ENCODE peak calls at places on chromosomes 1 and 21, in nine cellular contexts. One of them, this sample, is unnamed.

GRCh38 chr1:22832414-22832786 is 121.8 kb downstream of the EPHB2 start:
- DNase-seq in neural crest cell: no peak
- DNase-seq in astrocyte: peak
- DNase-seq in activated naive CD4-positive, alpha-beta T cell treated with anti-CD3 and anti-CD28 coated beads for 36 hours: no peak
- DNase-seq in adrenal gland: no peak
- DNase-seq in lung: no peak
- DNase-seq in testis: no peak
- DNase-seq in stimulated activated naive B cell treated with anti-CD40 and anti-IgM and Interleukin-4, amounts not matched to agents 10 μg/mL and 1 μg/mL and 100 μg/mL, for 72 hours: no peak
- DNase-seq in AML-193: no peak
- DNase-seq in this sample: no peak

GRCh38 chr1:27332536-27333281 is 9.1 kb upstream of the SYTL1 start:
- DNase-seq in neural crest cell: peak
- DNase-seq in astrocyte: no peak
- DNase-seq in activated naive CD4-positive, alpha-beta T cell treated with anti-CD3 and anti-CD28 coated beads for 36 hours: peak
- DNase-seq in adrenal gland: no peak
- DNase-seq in lung: peak
- DNase-seq in testis: peak
- DNase-seq in stimulated activated naive B cell treated with anti-CD40 and anti-IgM and Interleukin-4, amounts not matched to agents 10 μg/mL and 1 μg/mL and 100 μg/mL, for 72 hours: no peak
- DNase-seq in AML-193: peak
- DNase-seq in this sample: no peak

GRCh38 chr1:16038620-16038912 is 5.0 kb upstream of the CLCNKB start:
- DNase-seq in neural crest cell: no peak
- DNase-seq in astrocyte: no peak
- DNase-seq in activated naive CD4-positive, alpha-beta T cell treated with anti-CD3 and anti-CD28 coated beads for 36 hours: no peak
- DNase-seq in adrenal gland: no peak
- DNase-seq in lung: no peak
- DNase-seq in testis: no peak
- DNase-seq in stimulated activated naive B cell treated with anti-CD40 and anti-IgM and Interleukin-4, amounts not matched to agents 10 μg/mL and 1 μg/mL and 100 μg/mL, for 72 hours: no peak
- DNase-seq in AML-193: no peak
- DNase-seq in this sample: no peak

GRCh38 chr1:90709535-90709934 is 7.6 kb downstream of the BARHL2 start:
- DNase-seq in neural crest cell: no peak
- DNase-seq in astrocyte: no peak
- DNase-seq in activated naive CD4-positive, alpha-beta T cell treated with anti-CD3 and anti-CD28 coated beads for 36 hours: no peak
- DNase-seq in adrenal gland: no peak
- DNase-seq in lung: no peak
- DNase-seq in testis: no peak
- DNase-seq in stimulated activated naive B cell treated with anti-CD40 and anti-IgM and Interleukin-4, amounts not matched to agents 10 μg/mL and 1 μg/mL and 100 μg/mL, for 72 hours: no peak
- DNase-seq in AML-193: no peak
- DNase-seq in this sample: no peak

GRCh38 chr21:43297989-43298388 is 128.9 kb downstream of the SIK1 start:
- DNase-seq in neural crest cell: no peak
- DNase-seq in astrocyte: no peak
- DNase-seq in activated naive CD4-positive, alpha-beta T cell treated with anti-CD3 and anti-CD28 coated beads for 36 hours: no peak
- DNase-seq in adrenal gland: no peak
- DNase-seq in lung: no peak
- DNase-seq in testis: no peak
- DNase-seq in stimulated activated naive B cell treated with anti-CD40 and anti-IgM and Interleukin-4, amounts not matched to agents 10 μg/mL and 1 μg/mL and 100 μg/mL, for 72 hours: no peak
- DNase-seq in AML-193: no peak
- DNase-seq in this sample: no peak

GRCh38 chr1:169529068-169529642 is 43.4 kb upstream of the SLC19A2 start:
- DNase-seq in neural crest cell: no peak
- DNase-seq in astrocyte: peak
- DNase-seq in activated naive CD4-positive, alpha-beta T cell treated with anti-CD3 and anti-CD28 coated beads for 36 hours: no peak
- DNase-seq in adrenal gland: no peak
- DNase-seq in lung: peak
- DNase-seq in testis: no peak
- DNase-seq in stimulated activated naive B cell treated with anti-CD40 and anti-IgM and Interleukin-4, amounts not matched to agents 10 μg/mL and 1 μg/mL and 100 μg/mL, for 72 hours: no peak
- DNase-seq in AML-193: no peak
- DNase-seq in this sample: no peak

GRCh38 chr1:103529746-103530145 is 4.2 kb downstream of the RNPC3 start:
- DNase-seq in neural crest cell: no peak
- DNase-seq in astrocyte: peak
- DNase-seq in activated naive CD4-positive, alpha-beta T cell treated with anti-CD3 and anti-CD28 coated beads for 36 hours: peak
- DNase-seq in adrenal gland: peak
- DNase-seq in lung: no peak
- DNase-seq in testis: no peak
- DNase-seq in stimulated activated naive B cell treated with anti-CD40 and anti-IgM and Interleukin-4, amounts not matched to agents 10 μg/mL and 1 μg/mL and 100 μg/mL, for 72 hours: no peak
- DNase-seq in AML-193: no peak
- DNase-seq in this sample: no peak

GRCh38 chr1:209831615-209832014 is 3.8 kb downstream of the UTP25 start:
- DNase-seq in neural crest cell: no peak
- DNase-seq in astrocyte: peak
- DNase-seq in activated naive CD4-positive, alpha-beta T cell treated with anti-CD3 and anti-CD28 coated beads for 36 hours: no peak
- DNase-seq in adrenal gland: no peak
- DNase-seq in lung: no peak
- DNase-seq in testis: no peak
- DNase-seq in stimulated activated naive B cell treated with anti-CD40 and anti-IgM and Interleukin-4, amounts not matched to agents 10 μg/mL and 1 μg/mL and 100 μg/mL, for 72 hours: no peak
- DNase-seq in AML-193: no peak
- DNase-seq in this sample: no peak

GRCh38 chr1:47449702-47450552 is 12.1 kb downstream of the FOXD2 start:
- DNase-seq in neural crest cell: no peak
- DNase-seq in astrocyte: no peak
- DNase-seq in activated naive CD4-positive, alpha-beta T cell treated with anti-CD3 and anti-CD28 coated beads for 36 hours: peak
- DNase-seq in adrenal gland: peak
- DNase-seq in lung: peak
- DNase-seq in testis: peak
- DNase-seq in stimulated activated naive B cell treated with anti-CD40 and anti-IgM and Interleukin-4, amounts not matched to agents 10 μg/mL and 1 μg/mL and 100 μg/mL, for 72 hours: no peak
- DNase-seq in AML-193: no peak
- DNase-seq in this sample: no peak

GRCh38 chr1:246794261-246795093 is 70.3 kb downstream of the SCCPDH start:
- DNase-seq in neural crest cell: no peak
- DNase-seq in astrocyte: no peak
- DNase-seq in activated naive CD4-positive, alpha-beta T cell treated with anti-CD3 and anti-CD28 coated beads for 36 hours: no peak
- DNase-seq in adrenal gland: no peak
- DNase-seq in lung: no peak
- DNase-seq in testis: no peak
- DNase-seq in stimulated activated naive B cell treated with anti-CD40 and anti-IgM and Interleukin-4, amounts not matched to agents 10 μg/mL and 1 μg/mL and 100 μg/mL, for 72 hours: no peak
- DNase-seq in AML-193: no peak
- DNase-seq in this sample: peak

GRCh38 chr1:224510880-224511645 is 76.5 kb upstream of the WDR26 start:
- DNase-seq in neural crest cell: no peak
- DNase-seq in astrocyte: peak
- DNase-seq in activated naive CD4-positive, alpha-beta T cell treated with anti-CD3 and anti-CD28 coated beads for 36 hours: no peak
- DNase-seq in adrenal gland: no peak
- DNase-seq in lung: no peak
- DNase-seq in testis: no peak
- DNase-seq in stimulated activated naive B cell treated with anti-CD40 and anti-IgM and Interleukin-4, amounts not matched to agents 10 μg/mL and 1 μg/mL and 100 μg/mL, for 72 hours: no peak
- DNase-seq in AML-193: no peak
- DNase-seq in this sample: peak

GRCh38 chr1:147077936-147078605 is 94.2 kb downstream of the PRKAB2 start:
- DNase-seq in neural crest cell: no peak
- DNase-seq in astrocyte: no peak
- DNase-seq in activated naive CD4-positive, alpha-beta T cell treated with anti-CD3 and anti-CD28 coated beads for 36 hours: no peak
- DNase-seq in adrenal gland: no peak
- DNase-seq in lung: no peak
- DNase-seq in testis: no peak
- DNase-seq in stimulated activated naive B cell treated with anti-CD40 and anti-IgM and Interleukin-4, amounts not matched to agents 10 μg/mL and 1 μg/mL and 100 μg/mL, for 72 hours: no peak
- DNase-seq in AML-193: no peak
- DNase-seq in this sample: no peak

GRCh38 chr1:42931911-42932422 is 26.7 kb downstream of the SLC2A1 start:
- DNase-seq in neural crest cell: no peak
- DNase-seq in astrocyte: no peak
- DNase-seq in activated naive CD4-positive, alpha-beta T cell treated with anti-CD3 and anti-CD28 coated beads for 36 hours: peak
- DNase-seq in adrenal gland: peak
- DNase-seq in lung: peak
- DNase-seq in testis: no peak
- DNase-seq in stimulated activated naive B cell treated with anti-CD40 and anti-IgM and Interleukin-4, amounts not matched to agents 10 μg/mL and 1 μg/mL and 100 μg/mL, for 72 hours: peak
- DNase-seq in AML-193: peak
- DNase-seq in this sample: peak

GRCh38 chr1:234613128-234613875 is 3.3 kb upstream of the IRF2BP2 start:
- DNase-seq in neural crest cell: no peak
- DNase-seq in astrocyte: peak
- DNase-seq in activated naive CD4-positive, alpha-beta T cell treated with anti-CD3 and anti-CD28 coated beads for 36 hours: no peak
- DNase-seq in adrenal gland: no peak
- DNase-seq in lung: no peak
- DNase-seq in testis: no peak
- DNase-seq in stimulated activated naive B cell treated with anti-CD40 and anti-IgM and Interleukin-4, amounts not matched to agents 10 μg/mL and 1 μg/mL and 100 μg/mL, for 72 hours: no peak
- DNase-seq in AML-193: peak
- DNase-seq in this sample: peak

GRCh38 chr21:17550671-17551308 is 37.9 kb downstream of the CXADR start:
- DNase-seq in neural crest cell: no peak
- DNase-seq in astrocyte: no peak
- DNase-seq in activated naive CD4-positive, alpha-beta T cell treated with anti-CD3 and anti-CD28 coated beads for 36 hours: peak
- DNase-seq in adrenal gland: no peak
- DNase-seq in lung: no peak
- DNase-seq in testis: no peak
- DNase-seq in stimulated activated naive B cell treated with anti-CD40 and anti-IgM and Interleukin-4, amounts not matched to agents 10 μg/mL and 1 μg/mL and 100 μg/mL, for 72 hours: no peak
- DNase-seq in AML-193: no peak
- DNase-seq in this sample: peak

GRCh38 chr1:186483561-186483960 is 22.6 kb upstream of the PDC start:
- DNase-seq in neural crest cell: no peak
- DNase-seq in astrocyte: no peak
- DNase-seq in activated naive CD4-positive, alpha-beta T cell treated with anti-CD3 and anti-CD28 coated beads for 36 hours: no peak
- DNase-seq in adrenal gland: no peak
- DNase-seq in lung: no peak
- DNase-seq in testis: no peak
- DNase-seq in stimulated activated naive B cell treated with anti-CD40 and anti-IgM and Interleukin-4, amounts not matched to agents 10 μg/mL and 1 μg/mL and 100 μg/mL, for 72 hours: no peak
- DNase-seq in AML-193: no peak
- DNase-seq in this sample: no peak

GRCh38 chr1:51284487-51284954 is 45.8 kb downstream of the TTC39A start:
- DNase-seq in neural crest cell: no peak
- DNase-seq in astrocyte: peak
- DNase-seq in activated naive CD4-positive, alpha-beta T cell treated with anti-CD3 and anti-CD28 coated beads for 36 hours: no peak
- DNase-seq in adrenal gland: peak
- DNase-seq in lung: peak
- DNase-seq in testis: peak
- DNase-seq in stimulated activated naive B cell treated with anti-CD40 and anti-IgM and Interleukin-4, amounts not matched to agents 10 μg/mL and 1 μg/mL and 100 μg/mL, for 72 hours: no peak
- DNase-seq in AML-193: peak
- DNase-seq in this sample: peak

GRCh38 chr1:8435569-8436071 is 117.7 kb downstream of the SLC45A1 start:
- DNase-seq in neural crest cell: no peak
- DNase-seq in astrocyte: no peak
- DNase-seq in activated naive CD4-positive, alpha-beta T cell treated with anti-CD3 and anti-CD28 coated beads for 36 hours: no peak
- DNase-seq in adrenal gland: no peak
- DNase-seq in lung: no peak
- DNase-seq in testis: no peak
- DNase-seq in stimulated activated naive B cell treated with anti-CD40 and anti-IgM and Interleukin-4, amounts not matched to agents 10 μg/mL and 1 μg/mL and 100 μg/mL, for 72 hours: no peak
- DNase-seq in AML-193: no peak
- DNase-seq in this sample: no peak

GRCh38 chr1:221162352-221162751 is 283.1 kb downstream of the HLX start:
- DNase-seq in neural crest cell: no peak
- DNase-seq in astrocyte: no peak
- DNase-seq in activated naive CD4-positive, alpha-beta T cell treated with anti-CD3 and anti-CD28 coated beads for 36 hours: no peak
- DNase-seq in adrenal gland: no peak
- DNase-seq in lung: no peak
- DNase-seq in testis: no peak
- DNase-seq in stimulated activated naive B cell treated with anti-CD40 and anti-IgM and Interleukin-4, amounts not matched to agents 10 μg/mL and 1 μg/mL and 100 μg/mL, for 72 hours: no peak
- DNase-seq in AML-193: no peak
- DNase-seq in this sample: no peak

GRCh38 chr21:41381731-41382130 is 19.9 kb downstream of the MX2 start:
- DNase-seq in neural crest cell: no peak
- DNase-seq in astrocyte: no peak
- DNase-seq in activated naive CD4-positive, alpha-beta T cell treated with anti-CD3 and anti-CD28 coated beads for 36 hours: no peak
- DNase-seq in adrenal gland: no peak
- DNase-seq in lung: no peak
- DNase-seq in testis: no peak
- DNase-seq in stimulated activated naive B cell treated with anti-CD40 and anti-IgM and Interleukin-4, amounts not matched to agents 10 μg/mL and 1 μg/mL and 100 μg/mL, for 72 hours: no peak
- DNase-seq in AML-193: no peak
- DNase-seq in this sample: no peak

GRCh38 chr21:33824156-33824941 is 91.3 kb downstream of the ATP5PO start:
- DNase-seq in neural crest cell: no peak
- DNase-seq in astrocyte: peak
- DNase-seq in activated naive CD4-positive, alpha-beta T cell treated with anti-CD3 and anti-CD28 coated beads for 36 hours: no peak
- DNase-seq in adrenal gland: no peak
- DNase-seq in lung: no peak
- DNase-seq in testis: no peak
- DNase-seq in stimulated activated naive B cell treated with anti-CD40 and anti-IgM and Interleukin-4, amounts not matched to agents 10 μg/mL and 1 μg/mL and 100 μg/mL, for 72 hours: no peak
- DNase-seq in AML-193: no peak
- DNase-seq in this sample: no peak

GRCh38 chr1:1901641-1902294 is 10.9 kb upstream of the GNB1 start:
- DNase-seq in neural crest cell: no peak
- DNase-seq in astrocyte: no peak
- DNase-seq in activated naive CD4-positive, alpha-beta T cell treated with anti-CD3 and anti-CD28 coated beads for 36 hours: no peak
- DNase-seq in adrenal gland: no peak
- DNase-seq in lung: no peak
- DNase-seq in testis: no peak
- DNase-seq in stimulated activated naive B cell treated with anti-CD40 and anti-IgM and Interleukin-4, amounts not matched to agents 10 μg/mL and 1 μg/mL and 100 μg/mL, for 72 hours: no peak
- DNase-seq in AML-193: no peak
- DNase-seq in this sample: no peak

GRCh38 chr1:66266350-66266749 is 267.6 kb upstream of the SGIP1 start:
- DNase-seq in neural crest cell: no peak
- DNase-seq in astrocyte: no peak
- DNase-seq in activated naive CD4-positive, alpha-beta T cell treated with anti-CD3 and anti-CD28 coated beads for 36 hours: no peak
- DNase-seq in adrenal gland: no peak
- DNase-seq in lung: no peak
- DNase-seq in testis: no peak
- DNase-seq in stimulated activated naive B cell treated with anti-CD40 and anti-IgM and Interleukin-4, amounts not matched to agents 10 μg/mL and 1 μg/mL and 100 μg/mL, for 72 hours: no peak
- DNase-seq in AML-193: no peak
- DNase-seq in this sample: no peak

GRCh38 chr1:110235181-110235838 is 25.2 kb downstream of the KCNC4 start:
- DNase-seq in neural crest cell: no peak
- DNase-seq in astrocyte: no peak
- DNase-seq in activated naive CD4-positive, alpha-beta T cell treated with anti-CD3 and anti-CD28 coated beads for 36 hours: no peak
- DNase-seq in adrenal gland: no peak
- DNase-seq in lung: no peak
- DNase-seq in testis: peak
- DNase-seq in stimulated activated naive B cell treated with anti-CD40 and anti-IgM and Interleukin-4, amounts not matched to agents 10 μg/mL and 1 μg/mL and 100 μg/mL, for 72 hours: no peak
- DNase-seq in AML-193: no peak
- DNase-seq in this sample: no peak

GRCh38 chr1:17181785-17182464 is 23.0 kb upstream of the PADI1 start:
- DNase-seq in neural crest cell: no peak
- DNase-seq in astrocyte: no peak
- DNase-seq in activated naive CD4-positive, alpha-beta T cell treated with anti-CD3 and anti-CD28 coated beads for 36 hours: peak
- DNase-seq in adrenal gland: no peak
- DNase-seq in lung: no peak
- DNase-seq in testis: peak
- DNase-seq in stimulated activated naive B cell treated with anti-CD40 and anti-IgM and Interleukin-4, amounts not matched to agents 10 μg/mL and 1 μg/mL and 100 μg/mL, for 72 hours: no peak
- DNase-seq in AML-193: peak
- DNase-seq in this sample: peak

GRCh38 chr1:94434339-94435092 is 16.3 kb downstream of the ABCD3 start:
- DNase-seq in neural crest cell: no peak
- DNase-seq in astrocyte: no peak
- DNase-seq in activated naive CD4-positive, alpha-beta T cell treated with anti-CD3 and anti-CD28 coated beads for 36 hours: no peak
- DNase-seq in adrenal gland: no peak
- DNase-seq in lung: no peak
- DNase-seq in testis: no peak
- DNase-seq in stimulated activated naive B cell treated with anti-CD40 and anti-IgM and Interleukin-4, amounts not matched to agents 10 μg/mL and 1 μg/mL and 100 μg/mL, for 72 hours: no peak
- DNase-seq in AML-193: no peak
- DNase-seq in this sample: no peak

GRCh38 chr1:208318150-208318734 is 74.1 kb upstream of the PLXNA2 start:
- DNase-seq in neural crest cell: no peak
- DNase-seq in astrocyte: no peak
- DNase-seq in activated naive CD4-positive, alpha-beta T cell treated with anti-CD3 and anti-CD28 coated beads for 36 hours: no peak
- DNase-seq in adrenal gland: no peak
- DNase-seq in lung: no peak
- DNase-seq in testis: no peak
- DNase-seq in stimulated activated naive B cell treated with anti-CD40 and anti-IgM and Interleukin-4, amounts not matched to agents 10 μg/mL and 1 μg/mL and 100 μg/mL, for 72 hours: no peak
- DNase-seq in AML-193: no peak
- DNase-seq in this sample: peak